ENCODE peak calls at places on chromosome 3, in five cellular contexts. N is NCI-H1092 treated with DMSO at 0.1 percent for 48 hours; R is hepatocyte; V is fibroblast of mammary gland; O is CD4-positive, CD25-positive, alpha-beta regulatory T cell. J is an unnamed sample.

GRCh38 chr3:138950006-138950644 is 3.1 kb downstream of the FOXL2NB start:
- DNase-seq in V (peak), N (no peak), R (peak), O (no peak), J (peak)

GRCh38 chr3:169522595-169523529 is 140.7 kb downstream of the MECOM start:
- DNase-seq in N (no peak), R (no peak), O (no peak), V (no peak), J (peak)

GRCh38 chr3:71168961-71169411 is 414.5 kb downstream of the FOXP1 start:
- DNase-seq in N (peak), V (peak), O (no peak), R (no peak), J (peak)

GRCh38 chr3:130442284-130442683 is 74.7 kb upstream of the COL6A6 start:
- DNase-seq in V (no peak), O (no peak), R (no peak), N (no peak), J (no peak)

GRCh38 chr3:10570196-10570946 is 65.0 kb upstream of the ATP2B2 start:
- DNase-seq in R (no peak), O (no peak), N (peak), V (no peak), J (no peak)

GRCh38 chr3:111592143-111592542 is 3.0 kb downstream of the ZBED2 start:
- DNase-seq in V (no peak), N (no peak), O (no peak), R (no peak), J (no peak)

GRCh38 chr3:141093397-141093796 is 42.2 kb downstream of the SPSB4 start:
- DNase-seq in N (no peak), R (no peak), V (no peak), O (no peak), J (no peak)

GRCh38 chr3:172096881-172097420 is 57.6 kb downstream of the FNDC3B start:
- DNase-seq in R (peak), N (no peak), V (peak), O (no peak), J (peak)

GRCh38 chr3:118526758-118527526 is 507.7 kb downstream of the IGSF11 start:
- DNase-seq in R (no peak), V (no peak), O (no peak), N (no peak), J (no peak)

GRCh38 chr3:152835311-152836102 is 576 bp downstream of the P2RY1 start:
- DNase-seq in R (peak), N (no peak), O (no peak), V (peak), J (peak)

GRCh38 chr3:50562866-50563265 is 4.7 kb downstream of the C3orf18 start:
- DNase-seq in O (no peak), N (no peak), V (peak), R (no peak), J (no peak)

GRCh38 chr3:178302966-178303930 is 233.0 kb upstream of the KCNMB2 start:
- DNase-seq in N (no peak), O (no peak), V (no peak), R (no peak), J (no peak)

GRCh38 chr3:55664387-55664786 is 177.3 kb upstream of the WNT5A start:
- DNase-seq in V (no peak), N (no peak), O (no peak), R (no peak), J (peak)

GRCh38 chr3:114308830-114309229 is 15.0 kb downstream of the TIGIT start:
- DNase-seq in R (no peak), N (no peak), V (no peak), O (peak), J (no peak)

GRCh38 chr3:47661121-47661752 is 82.6 kb upstream of the CSPG5 start:
- DNase-seq in V (peak), O (no peak), N (no peak), R (peak), J (peak)

GRCh38 chr3:55094691-55095090 is 166.8 kb upstream of the LRTM1 start:
- DNase-seq in N (no peak), R (no peak), O (no peak), V (no peak), J (no peak)

GRCh38 chr3:167811071-167811470 is 75.5 kb downstream of the SERPINI1 start:
- DNase-seq in V (peak), O (no peak), N (no peak), R (no peak), J (no peak)

GRCh38 chr3:177493091-177493490 is 295.8 kb upstream of the TBL1XR1 start:
- DNase-seq in R (no peak), O (no peak), N (no peak), V (no peak), J (no peak)

GRCh38 chr3:172622156-172622555 is 88.7 kb downstream of the NCEH1 start:
- DNase-seq in O (no peak), N (no peak), V (no peak), R (no peak), J (no peak)

GRCh38 chr3:171658801-171659200 is 151.5 kb downstream of the PLD1 start:
- DNase-seq in V (no peak), N (no peak), O (no peak), R (no peak), J (no peak)

GRCh38 chr3:51717947-51718346 is 11.1 kb downstream of the GRM2 start:
- DNase-seq in N (no peak), V (no peak), R (peak), O (no peak), J (no peak)

GRCh38 chr3:52052831-52053306 is 3.5 kb downstream of the DUSP7 start:
- DNase-seq in N (no peak), O (peak), R (peak), V (peak), J (peak)